ENCODE peak calls at places on chromosomes 11 and 22, in eight cellular contexts. D, E, O, X, Y, J, R and C are unnamed samples.
A peak's percentile ranks its signal among the peaks of the same experiment; 100 is the strongest.

GRCh38 chr11:66133216-66133775 is 63.2 kb downstream of the PACS1 start:
- DNase-seq in D (no peak), E (no peak), O (no peak), X (no peak), Y (no peak), J (peak; percentile 34), R (no peak), C (no peak)

GRCh38 chr11:8098879-8099278 is 17.9 kb downstream of the TUB start:
- DNase-seq in D (no peak), E (no peak), O (no peak), X (peak; percentile 71), Y (no peak), J (no peak), R (no peak), C (no peak)

GRCh38 chr11:62223095-62223494 is 14.6 kb downstream of the SCGB2A1 start:
- DNase-seq in D (no peak), E (peak; percentile 43), O (peak; percentile 27), X (no peak), Y (no peak), J (no peak), R (no peak), C (no peak)

GRCh38 chr22:23796461-23796860 is 9.7 kb downstream of the SMARCB1 start:
- DNase-seq in D (no peak), E (no peak), O (no peak), X (no peak), Y (peak; percentile 60), J (peak; percentile 8), R (no peak), C (no peak)

GRCh38 chr22:46579751-46580449 is 40.3 kb upstream of the GRAMD4 start:
- DNase-seq in D (no peak), E (no peak), O (no peak), X (no peak), Y (peak; percentile 8), J (no peak), R (no peak), C (no peak)

GRCh38 chr11:73252577-73253191 is 19.5 kb upstream of the P2RY6 start:
- DNase-seq in D (peak; percentile 42), E (no peak), O (peak; percentile 54), X (no peak), Y (no peak), J (peak; percentile 26), R (peak; percentile 53), C (peak; percentile 24)

GRCh38 chr11:88583232-88583631 is 245.7 kb upstream of the CTSC start:
- DNase-seq in D (no peak), E (no peak), O (peak; percentile 11), X (no peak), Y (no peak), J (no peak), R (no peak), C (no peak)

GRCh38 chr11:114280696-114281095 is 15.5 kb upstream of the NNMT start:
- DNase-seq in D (peak; percentile 88), E (peak; percentile 90), O (peak; percentile 92), X (peak; percentile 92), Y (peak; percentile 81), J (peak; percentile 76), R (peak; percentile 93), C (peak; percentile 27)

GRCh38 chr11:72975778-72976520 is 161.7 kb downstream of the ATG16L2 start:
- DNase-seq in D (no peak), E (no peak), O (no peak), X (peak; percentile 89), Y (no peak), J (no peak), R (peak; percentile 85), C (no peak)

GRCh38 chr11:114724916-114725524 is 46.7 kb downstream of the NXPE2 start:
- DNase-seq in D (no peak), E (no peak), O (no peak), X (no peak), Y (no peak), J (no peak), R (no peak), C (no peak)

GRCh38 chr22:25081409-25081824 is 118.2 kb upstream of the CRYBB3 start:
- DNase-seq in D (peak; percentile 58), E (peak; percentile 59), O (peak; percentile 73), X (peak; percentile 41), Y (peak; percentile 64), J (peak; percentile 58), R (peak; percentile 33), C (peak; percentile 44)

GRCh38 chr22:31230871-31231621 is 18.9 kb downstream of the LIMK2 start:
- DNase-seq in D (peak; percentile 45), E (peak; percentile 92), O (peak; percentile 23), X (peak; percentile 74), Y (peak; percentile 79), J (peak; percentile 37), R (peak; percentile 42), C (peak; percentile 24)

GRCh38 chr11:69333906-69334305 is 40.0 kb downstream of the MYEOV start:
- DNase-seq in D (no peak), E (no peak), O (no peak), X (no peak), Y (no peak), J (no peak), R (no peak), C (no peak)

DNA sequence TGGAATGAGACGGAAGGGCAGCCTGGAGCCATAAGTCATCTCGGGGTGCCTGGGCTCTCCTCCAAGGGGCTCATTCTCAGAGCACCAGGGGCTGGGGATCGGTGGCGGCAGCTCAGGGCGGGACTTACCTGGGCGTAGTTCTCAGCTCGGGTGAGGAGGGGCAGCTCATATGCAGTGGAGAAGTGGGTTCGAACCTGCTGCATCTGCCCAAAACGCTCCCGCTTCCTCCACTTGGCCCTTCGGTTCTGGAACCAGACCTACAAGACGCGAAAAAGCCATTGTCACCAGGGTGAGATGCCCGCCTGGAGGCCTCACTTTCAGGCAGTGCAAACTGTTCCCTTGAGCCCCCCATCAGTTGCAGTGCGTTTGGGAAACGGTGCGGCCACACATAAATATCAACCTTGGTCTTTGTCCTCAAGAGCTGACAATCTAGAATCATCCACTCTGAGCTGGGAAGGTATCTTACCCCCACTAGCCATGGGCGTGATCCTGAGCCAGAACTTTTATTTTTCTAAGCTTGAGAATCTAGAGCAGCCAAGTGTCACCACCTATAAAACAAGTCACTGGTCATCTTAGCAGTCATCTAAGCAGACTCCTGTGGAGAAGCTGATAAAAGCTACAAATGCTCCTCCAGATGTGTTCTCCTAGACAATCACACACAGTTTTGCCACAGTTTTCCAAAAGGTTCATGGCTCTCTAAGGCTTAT is 42.4 kb downstream of the ALX4 start:
- DNase-seq in D (no peak), E (no peak), O (no peak), X (no peak), Y (no peak), J (no peak), R (no peak), C (no peak)
- H3K4me1 ChIP-seq in D (peaks cover 25% of the 10 kb centered on the region), E (peaks cover 20% of the 10 kb centered on the region), O (no peaks in the 10 kb centered on the region), X (no peaks in the 10 kb centered on the region), Y (no peaks in the 10 kb centered on the region), J (peaks cover 3% of the 10 kb centered on the region), R (no peaks in the 10 kb centered on the region), C (no peaks in the 10 kb centered on the region)

DNA sequence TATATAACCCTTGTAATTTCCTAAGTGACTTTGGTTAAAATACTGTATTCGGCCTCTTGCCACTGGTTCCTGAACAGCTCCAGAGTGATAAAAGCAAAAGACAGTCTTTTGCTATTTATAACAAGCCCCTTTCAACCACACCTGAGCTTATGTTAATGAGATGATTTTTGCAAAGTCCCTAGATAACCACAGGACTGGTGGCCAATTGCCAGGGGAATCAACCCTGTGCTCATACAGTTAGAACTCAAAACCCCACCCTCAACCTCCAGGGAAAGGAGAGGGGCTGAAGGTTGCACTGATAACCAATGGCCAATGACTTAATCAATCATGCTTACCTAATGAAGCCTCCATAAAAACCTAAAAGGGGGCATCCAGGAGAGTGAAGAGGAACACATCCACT is 77.9 kb downstream of the SIK3 start:
- DNase-seq in D (no peak), E (no peak), O (no peak), X (no peak), Y (no peak), J (no peak), R (no peak), C (no peak)
- H3K79me2 ChIP-seq in D (peaks cover 93% of the 10 kb centered on the region), E (no peaks in the 10 kb centered on the region), O (peaks cover 79% of the 10 kb centered on the region), X (peaks cover 75% of the 10 kb centered on the region), Y (peaks cover 80% of the 10 kb centered on the region), J (peaks cover 5% of the 10 kb centered on the region), R (peaks cover 60% of the 10 kb centered on the region), C (peaks cover 34% of the 10 kb centered on the region)

GRCh38 chr11:128494418-128495332 is 92.7 kb downstream of the ETS1 start:
- DNase-seq in D (no peak), E (no peak), O (no peak), X (no peak), Y (no peak), J (no peak), R (no peak), C (no peak)
- H3K27ac ChIP-seq in D (no peak overlapping the region), E (no peak overlapping the region), O (no peak overlapping the region), X (peak overlapping the region; percentile 98), Y (no peak overlapping the region), J (peak overlapping the region; percentile 53), R (peak overlapping the region; percentile 91), C (peak overlapping the region; percentile 6)

DNA sequence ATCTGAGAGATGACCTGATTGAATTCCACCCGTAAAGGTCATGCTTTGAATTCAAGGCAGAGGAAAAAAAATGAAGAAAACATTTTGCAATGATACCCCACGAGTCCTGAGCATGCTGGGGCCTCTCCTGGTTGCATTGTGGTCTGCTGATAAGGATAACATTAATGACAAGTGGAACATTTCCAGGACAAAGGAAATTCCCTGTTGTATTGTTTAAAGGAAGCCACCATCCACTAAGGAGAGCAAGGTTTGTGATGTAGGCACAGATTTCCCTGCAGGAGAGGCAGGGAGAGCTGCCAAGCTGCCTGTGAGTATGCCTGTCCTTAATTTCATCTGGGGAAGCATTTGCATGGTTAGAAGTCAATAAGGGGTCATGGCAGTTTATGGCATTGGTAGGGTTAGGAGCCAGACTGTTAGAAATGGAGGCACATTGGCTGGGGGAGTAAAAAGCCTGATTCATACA is 21.9 kb downstream of the FLI1 start:
- DNase-seq in D (peak; percentile 14), E (peak; percentile 99), O (no peak), X (peak; percentile 68), Y (no peak), J (no peak), R (peak; percentile 25), C (no peak)
- H3K4me1 ChIP-seq in D (peaks cover 30% of the 10 kb centered on the region), E (peaks cover 95% of the 10 kb centered on the region), O (peaks cover 59% of the 10 kb centered on the region), X (peaks cover 65% of the 10 kb centered on the region), Y (peaks cover 33% of the 10 kb centered on the region), J (peaks cover 12% of the 10 kb centered on the region), R (peaks cover 16% of the 10 kb centered on the region), C (peaks cover 78% of the 10 kb centered on the region)